ENCODE peak calls at places on chromosomes 1 and 21, in five cellular contexts. One of them, this sample, is unnamed.

GRCh38 chr1:54273837-54274192 is 73.8 kb downstream of the MRPL37 start:
- DNase-seq in HCT116: no peak
- DNase-seq in transverse colon: peak
- DNase-seq in prostate gland: no peak
- DNase-seq in body of pancreas: peak
- DNase-seq in this sample: no peak

GRCh38 chr1:11720523-11720922 is 15.4 kb upstream of the AGTRAP start:
- DNase-seq in HCT116: no peak
- DNase-seq in transverse colon: no peak
- DNase-seq in prostate gland: no peak
- DNase-seq in body of pancreas: no peak
- DNase-seq in this sample: no peak

GRCh38 chr1:30912913-30913652 is 4.5 kb upstream of the SDC3 start:
- DNase-seq in HCT116: no peak
- DNase-seq in transverse colon: peak
- DNase-seq in prostate gland: no peak
- DNase-seq in body of pancreas: peak
- DNase-seq in this sample: no peak

GRCh38 chr1:63916485-63917360 is 142.9 kb downstream of the ROR1 start:
- DNase-seq in HCT116: no peak
- DNase-seq in transverse colon: no peak
- DNase-seq in prostate gland: no peak
- DNase-seq in body of pancreas: peak
- DNase-seq in this sample: no peak

GRCh38 chr1:14095001-14095400 is 395.0 kb downstream of the PRDM2 start:
- DNase-seq in HCT116: peak
- DNase-seq in transverse colon: no peak
- DNase-seq in prostate gland: no peak
- DNase-seq in body of pancreas: peak
- DNase-seq in this sample: no peak

GRCh38 chr1:117735045-117735992 is 129.5 kb downstream of the TENT5C start:
- DNase-seq in HCT116: no peak
- DNase-seq in transverse colon: peak
- DNase-seq in prostate gland: no peak
- DNase-seq in body of pancreas: peak
- DNase-seq in this sample: peak

GRCh38 chr1:9202240-9202870 is 32.2 kb upstream of the H6PD start:
- DNase-seq in HCT116: no peak
- DNase-seq in transverse colon: no peak
- DNase-seq in prostate gland: no peak
- DNase-seq in body of pancreas: no peak
- DNase-seq in this sample: no peak

GRCh38 chr1:117580436-117580835 is 25.4 kb upstream of the TENT5C start:
- DNase-seq in HCT116: no peak
- DNase-seq in transverse colon: no peak
- DNase-seq in prostate gland: no peak
- DNase-seq in body of pancreas: no peak
- DNase-seq in this sample: no peak

GRCh38 chr1:90926971-90927370 is 94.9 kb downstream of the ZNF644 start:
- DNase-seq in HCT116: no peak
- DNase-seq in transverse colon: no peak
- DNase-seq in prostate gland: no peak
- DNase-seq in body of pancreas: no peak
- DNase-seq in this sample: no peak

GRCh38 chr1:58717979-58718378 is 18.1 kb upstream of the MYSM1 start:
- DNase-seq in HCT116: no peak
- DNase-seq in transverse colon: no peak
- DNase-seq in prostate gland: no peak
- DNase-seq in body of pancreas: no peak
- DNase-seq in this sample: no peak

GRCh38 chr21:42755766-42756579 is 102.6 kb downstream of the PDE9A start:
- DNase-seq in HCT116: no peak
- DNase-seq in transverse colon: no peak
- DNase-seq in prostate gland: no peak
- DNase-seq in body of pancreas: no peak
- DNase-seq in this sample: no peak

GRCh38 chr1:30111431-30111830 is 612.0 kb downstream of the MATN1 start:
- DNase-seq in HCT116: peak
- DNase-seq in transverse colon: peak
- DNase-seq in prostate gland: peak
- DNase-seq in body of pancreas: peak
- DNase-seq in this sample: peak

GRCh38 chr1:216722841-216723240 is 388 bp downstream of the ESRRG start:
- DNase-seq in HCT116: no peak
- DNase-seq in transverse colon: no peak
- DNase-seq in prostate gland: no peak
- DNase-seq in body of pancreas: no peak
- DNase-seq in this sample: no peak

GRCh38 chr1:194723067-194723466 is 1536.7 kb upstream of the B3GALT2 start:
- DNase-seq in HCT116: no peak
- DNase-seq in transverse colon: no peak
- DNase-seq in prostate gland: no peak
- DNase-seq in body of pancreas: no peak
- DNase-seq in this sample: no peak

GRCh38 chr1:217048104-217048707 is 325.0 kb upstream of the ESRRG start:
- DNase-seq in HCT116: no peak
- DNase-seq in transverse colon: no peak
- DNase-seq in prostate gland: no peak
- DNase-seq in body of pancreas: no peak
- DNase-seq in this sample: no peak

GRCh38 chr1:164770149-164770529 is 211.2 kb downstream of the PBX1 start:
- DNase-seq in HCT116: no peak
- DNase-seq in transverse colon: no peak
- DNase-seq in prostate gland: no peak
- DNase-seq in body of pancreas: no peak
- DNase-seq in this sample: no peak

GRCh38 chr21:44982558-44983244 is 42.9 kb downstream of the SLX9 start:
- DNase-seq in HCT116: no peak
- DNase-seq in transverse colon: no peak
- DNase-seq in prostate gland: no peak
- DNase-seq in body of pancreas: no peak
- DNase-seq in this sample: no peak

GRCh38 chr1:8922962-8923361 is 22.7 kb upstream of the CA6 start:
- DNase-seq in HCT116: no peak
- DNase-seq in transverse colon: no peak
- DNase-seq in prostate gland: no peak
- DNase-seq in body of pancreas: no peak
- DNase-seq in this sample: no peak

GRCh38 chr1:151006331-151007052 is at the start of gene MINDY1:
- DNase-seq in HCT116: peak
- DNase-seq in transverse colon: peak
- DNase-seq in prostate gland: peak
- DNase-seq in body of pancreas: peak
- DNase-seq in this sample: peak

GRCh38 chr1:244837597-244838258 is 2.3 kb downstream of the COX20 start:
- DNase-seq in HCT116: no peak
- DNase-seq in transverse colon: no peak
- DNase-seq in prostate gland: no peak
- DNase-seq in body of pancreas: no peak
- DNase-seq in this sample: no peak

GRCh38 chr1:244843148-244843978 is 7.9 kb downstream of the COX20 start:
- DNase-seq in HCT116: no peak
- DNase-seq in transverse colon: no peak
- DNase-seq in prostate gland: no peak
- DNase-seq in body of pancreas: no peak
- DNase-seq in this sample: no peak

GRCh38 chr1:244839656-244840055 is 4.2 kb downstream of the COX20 start:
- DNase-seq in HCT116: no peak
- DNase-seq in transverse colon: no peak
- DNase-seq in prostate gland: no peak
- DNase-seq in body of pancreas: no peak
- DNase-seq in this sample: no peak

GRCh38 chr1:244841274-244841927 is 5.9 kb downstream of the COX20 start:
- DNase-seq in HCT116: no peak
- DNase-seq in transverse colon: no peak
- DNase-seq in prostate gland: no peak
- DNase-seq in body of pancreas: no peak
- DNase-seq in this sample: no peak

DNA sequence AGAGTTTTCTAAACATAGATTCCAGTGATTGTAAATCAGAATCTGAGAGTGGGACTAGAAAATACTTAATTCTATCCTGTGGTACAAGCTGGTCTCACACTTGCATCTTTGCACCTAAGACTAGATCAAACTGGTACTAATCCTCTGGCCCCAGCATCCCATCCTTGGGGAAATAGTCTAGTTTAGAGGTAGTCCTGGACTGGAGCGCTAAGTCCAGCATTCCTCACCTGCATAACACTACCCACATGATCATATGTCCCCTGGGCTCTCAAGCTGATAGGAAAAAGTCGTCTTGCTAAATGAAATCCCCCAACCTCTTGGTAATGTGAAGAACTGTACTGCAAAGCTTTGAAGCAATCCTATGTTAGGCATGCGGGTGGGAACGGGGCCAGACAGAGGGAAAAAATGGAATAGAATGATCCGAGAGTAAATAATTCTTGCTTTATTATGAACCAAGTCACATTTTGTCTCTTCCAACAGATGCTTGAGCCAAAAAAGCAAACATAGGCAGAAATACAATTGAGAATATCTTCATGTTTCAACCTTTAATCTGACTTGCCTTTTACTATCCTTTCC is 4.8 kb downstream of the COX20 start:
- DNase-seq in HCT116: no peak
- DNase-seq in transverse colon: no peak
- DNase-seq in prostate gland: peak
- DNase-seq in body of pancreas: no peak
- DNase-seq in this sample: no peak
- TF ChIP-seq POLR2A in HCT116: no peak
- TF ChIP-seq POLR2A in transverse colon: no peak
- TF ChIP-seq POLR2A in prostate gland: no peak
- TF ChIP-seq POLR2A in body of pancreas: no peak
- TF ChIP-seq POLR2A in this sample: no peak

GRCh38 chr1:21174230-21174629 is 2.5 kb downstream of the EIF4G3 start:
- DNase-seq in HCT116: no peak
- DNase-seq in transverse colon: no peak
- DNase-seq in prostate gland: no peak
- DNase-seq in body of pancreas: no peak
- DNase-seq in this sample: no peak
- H3K4me3 ChIP-seq in HCT116: no peak
- H3K4me3 ChIP-seq in transverse colon: peak
- H3K4me3 ChIP-seq in prostate gland: no peak
- H3K4me3 ChIP-seq in body of pancreas: no peak
- H3K4me3 ChIP-seq in this sample: no peak

GRCh38 chr1:76891931-76892330 is 24.7 kb downstream of the ST6GALNAC5 start:
- DNase-seq in HCT116: no peak
- DNase-seq in transverse colon: no peak
- DNase-seq in prostate gland: no peak
- DNase-seq in body of pancreas: no peak
- DNase-seq in this sample: no peak
- TF ChIP-seq CTCF in HCT116: no peak
- TF ChIP-seq CTCF in transverse colon: no peak
- TF ChIP-seq CTCF in prostate gland: no peak
- TF ChIP-seq CTCF in body of pancreas: no peak
- TF ChIP-seq CTCF in this sample: no peak

GRCh38 chr1:35717911-35718476 is 690 bp downstream of the C1orf216 start:
- DNase-seq in HCT116: peak
- DNase-seq in transverse colon: peak
- DNase-seq in prostate gland: no peak
- DNase-seq in body of pancreas: peak
- DNase-seq in this sample: peak
- TF ChIP-seq POLR2A in HCT116: no peak
- TF ChIP-seq POLR2A in transverse colon: no peak
- TF ChIP-seq POLR2A in prostate gland: no peak
- TF ChIP-seq POLR2A in body of pancreas: no peak
- TF ChIP-seq POLR2A in this sample: no peak

GRCh38 chr1:225881081-225882007 is 836 bp downstream of the TMEM63A start:
- DNase-seq in HCT116: no peak
- DNase-seq in transverse colon: peak
- DNase-seq in prostate gland: peak
- DNase-seq in body of pancreas: peak
- DNase-seq in this sample: peak

GRCh38 chr1:225879521-225880209 is 2.5 kb downstream of the TMEM63A start:
- DNase-seq in HCT116: no peak
- DNase-seq in transverse colon: peak
- DNase-seq in prostate gland: peak
- DNase-seq in body of pancreas: peak
- DNase-seq in this sample: no peak

GRCh38 chr1:225880636-225881035 is 1.5 kb downstream of the TMEM63A start:
- DNase-seq in HCT116: no peak
- DNase-seq in transverse colon: no peak
- DNase-seq in prostate gland: no peak
- DNase-seq in body of pancreas: peak
- DNase-seq in this sample: no peak

GRCh38 chr1:225878282-225878681 is 3.9 kb downstream of the TMEM63A start:
- DNase-seq in HCT116: no peak
- DNase-seq in transverse colon: no peak
- DNase-seq in prostate gland: no peak
- DNase-seq in body of pancreas: no peak
- DNase-seq in this sample: no peak

GRCh38 chr1:225880210-225880584 is 2.0 kb downstream of the TMEM63A start:
- DNase-seq in HCT116: no peak
- DNase-seq in transverse colon: peak
- DNase-seq in prostate gland: peak
- DNase-seq in body of pancreas: no peak
- DNase-seq in this sample: peak
- H3K4me3 ChIP-seq in HCT116: no peak
- H3K4me3 ChIP-seq in transverse colon: peak
- H3K4me3 ChIP-seq in prostate gland: peak
- H3K4me3 ChIP-seq in body of pancreas: no peak
- H3K4me3 ChIP-seq in this sample: no peak

DNA sequence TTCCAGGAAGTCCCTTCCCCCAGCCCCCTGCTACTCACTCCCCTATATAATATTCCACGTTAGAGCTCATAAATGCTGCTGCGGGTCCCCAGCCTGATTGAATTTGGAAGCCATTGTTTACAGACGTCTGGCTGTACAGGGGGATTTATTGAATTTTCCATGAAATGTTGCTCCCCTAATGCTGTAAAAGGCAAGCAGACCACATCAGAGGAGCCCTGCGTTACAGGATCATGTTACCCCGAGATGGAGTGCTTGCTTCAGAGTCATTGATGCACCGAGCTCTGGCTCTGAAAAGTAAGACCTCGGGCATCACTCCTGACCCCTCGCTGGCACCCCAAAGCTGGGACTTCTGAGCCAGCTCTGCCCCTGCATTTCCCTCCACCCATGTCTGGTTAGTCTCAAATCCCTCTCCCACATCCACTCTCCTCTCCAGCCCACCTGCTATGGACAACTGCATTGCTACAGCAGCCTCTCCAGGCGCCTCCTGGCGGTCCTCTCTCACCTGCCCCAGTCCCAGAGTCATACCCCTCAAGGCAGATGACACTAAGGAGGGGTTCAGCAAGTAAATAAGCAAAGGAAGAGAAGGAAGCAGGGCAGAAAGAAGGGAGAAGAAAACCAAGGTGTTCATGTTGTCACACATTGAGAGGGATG is 127.8 kb downstream of the TMEM53 start:
- DNase-seq in HCT116: no peak
- DNase-seq in transverse colon: no peak
- DNase-seq in prostate gland: no peak
- DNase-seq in body of pancreas: no peak
- DNase-seq in this sample: no peak
- TF ChIP-seq CTCF in HCT116: no peak
- TF ChIP-seq CTCF in transverse colon: no peak
- TF ChIP-seq CTCF in prostate gland: no peak
- TF ChIP-seq CTCF in body of pancreas: no peak
- TF ChIP-seq CTCF in this sample: no peak